ENCODE peak calls at places on chromosomes 12 and 14, in eight cellular contexts. N, R, S, F, Y, I, X and H are unnamed samples.
A peak's percentile ranks its signal among the peaks of the same experiment; 100 is the strongest.

GRCh38 chr14:104794641-104795467 is 694 bp downstream of the AKT1 start:
- DNase-seq in S (no peak), Y (peak; percentile 14), N (no peak), I (no peak), F (peak; percentile 49), X (peak; percentile 30), R (peak; percentile 36), H (no peak)

GRCh38 chr12:49664591-49665146 is 41.3 kb downstream of the PRPF40B start:
- DNase-seq in I (no peak), R (no peak), X (peak; percentile 89), Y (no peak), N (no peak), F (no peak), S (no peak), H (no peak)

GRCh38 chr14:63578300-63578699 is 35.1 kb upstream of the PPP2R5E start:
- DNase-seq in S (no peak), R (no peak), X (no peak), N (no peak), F (no peak), I (no peak), Y (no peak), H (no peak)

GRCh38 chr12:47841910-47842309 is 22.2 kb upstream of the HDAC7 start:
- DNase-seq in Y (no peak), X (peak; percentile 13), F (no peak), I (no peak), N (no peak), S (no peak), R (no peak), H (no peak)

GRCh38 chr14:51424569-51425251 is 184.7 kb downstream of the TMX1 start:
- DNase-seq in N (no peak), Y (peak; percentile 47), F (no peak), R (no peak), I (no peak), S (no peak), X (peak; percentile 57), H (no peak)

GRCh38 chr12:121034906-121035305 is 4.1 kb downstream of the OASL start:
- DNase-seq in S (no peak), R (no peak), I (no peak), Y (no peak), X (no peak), F (no peak), N (no peak), H (no peak)

GRCh38 chr12:74482115-74482514 is 55.5 kb upstream of the ATXN7L3B start:
- DNase-seq in Y (no peak), I (no peak), X (no peak), F (no peak), N (no peak), R (no peak), S (no peak), H (no peak)

GRCh38 chr14:51604078-51604477 is 47.6 kb upstream of the FRMD6 start:
- DNase-seq in R (no peak), I (no peak), S (no peak), X (no peak), F (no peak), Y (peak; percentile 96), N (no peak), H (no peak)

GRCh38 chr12:47949441-47950341 is 13.7 kb upstream of the TMEM106C start:
- DNase-seq in Y (peak; percentile 56), I (peak; percentile 39), N (peak; percentile 34), R (peak; percentile 88), F (peak; percentile 75), S (peak; percentile 84), X (peak; percentile 66), H (peak; percentile 69)

GRCh38 chr14:95068091-95068490 is 89.2 kb downstream of the DICER1 start:
- DNase-seq in Y (no peak), S (no peak), X (no peak), F (no peak), R (no peak), I (no peak), N (no peak), H (no peak)

GRCh38 chr12:100539209-100539608 is 34.3 kb upstream of the GAS2L3 start:
- DNase-seq in I (no peak), X (peak; percentile 30), S (no peak), N (no peak), Y (peak; percentile 31), R (peak; percentile 78), F (peak; percentile 52), H (peak; percentile 41)

GRCh38 chr14:96042218-96042930 is 3.2 kb downstream of the C14orf132 start:
- DNase-seq in I (no peak), R (no peak), N (no peak), Y (peak; percentile 73), X (no peak), F (no peak), S (no peak), H (no peak)